ENCODE peak calls at places on chromosomes 1 and 21, in four cellular contexts. One of them, this sample, is unnamed.

GRCh38 chr1:109796484-109797305 is 33.0 kb upstream of the EPS8L3 start:
- DNase-seq in hepatocyte: no peak
- DNase-seq in CD8-positive, alpha-beta memory T cell: no peak
- DNase-seq in dorsolateral prefrontal cortex: no peak
- DNase-seq in this sample: no peak

GRCh38 chr1:3575953-3576352 is 35.4 kb downstream of the MEGF6 start:
- DNase-seq in dorsolateral prefrontal cortex: no peak
- DNase-seq in CD8-positive, alpha-beta memory T cell: no peak
- DNase-seq in hepatocyte: no peak
- DNase-seq in this sample: no peak

GRCh38 chr1:247429526-247429925 is 13.6 kb downstream of the NLRP3 start:
- DNase-seq in dorsolateral prefrontal cortex: no peak
- DNase-seq in CD8-positive, alpha-beta memory T cell: no peak
- DNase-seq in hepatocyte: no peak
- DNase-seq in this sample: no peak

GRCh38 chr1:1430114-1430982 is 5.1 kb upstream of the VWA1 start:
- DNase-seq in CD8-positive, alpha-beta memory T cell: no peak
- DNase-seq in dorsolateral prefrontal cortex: peak
- DNase-seq in hepatocyte: peak
- DNase-seq in this sample: peak

GRCh38 chr1:241716915-241717651 is 65.0 kb downstream of the WDR64 start:
- DNase-seq in hepatocyte: no peak
- DNase-seq in CD8-positive, alpha-beta memory T cell: peak
- DNase-seq in dorsolateral prefrontal cortex: no peak
- DNase-seq in this sample: no peak

GRCh38 chr1:209625205-209625549 is 27.0 kb downstream of the LAMB3 start:
- DNase-seq in dorsolateral prefrontal cortex: no peak
- DNase-seq in CD8-positive, alpha-beta memory T cell: no peak
- DNase-seq in hepatocyte: no peak
- DNase-seq in this sample: no peak

GRCh38 chr1:32894019-32894600 is 7.1 kb downstream of the TMEM54 start:
- DNase-seq in CD8-positive, alpha-beta memory T cell: no peak
- DNase-seq in dorsolateral prefrontal cortex: no peak
- DNase-seq in hepatocyte: no peak
- DNase-seq in this sample: no peak

GRCh38 chr1:40078512-40079333 is 18.3 kb downstream of the PPT1 start:
- DNase-seq in hepatocyte: peak
- DNase-seq in CD8-positive, alpha-beta memory T cell: peak
- DNase-seq in dorsolateral prefrontal cortex: no peak
- DNase-seq in this sample: peak

GRCh38 chr1:7579016-7579415 is 192.1 kb upstream of the VAMP3 start:
- DNase-seq in dorsolateral prefrontal cortex: no peak
- DNase-seq in CD8-positive, alpha-beta memory T cell: no peak
- DNase-seq in hepatocyte: no peak
- DNase-seq in this sample: no peak

GRCh38 chr1:228037401-228038386 is 30.9 kb downstream of the WNT3A start:
- DNase-seq in CD8-positive, alpha-beta memory T cell: no peak
- DNase-seq in hepatocyte: peak
- DNase-seq in dorsolateral prefrontal cortex: no peak
- DNase-seq in this sample: no peak

GRCh38 chr1:186208405-186209129 is 166.5 kb downstream of the TPR start:
- DNase-seq in CD8-positive, alpha-beta memory T cell: no peak
- DNase-seq in dorsolateral prefrontal cortex: no peak
- DNase-seq in hepatocyte: no peak
- DNase-seq in this sample: no peak

GRCh38 chr1:165958306-165958705 is 130.9 kb downstream of the UCK2 start:
- DNase-seq in hepatocyte: no peak
- DNase-seq in dorsolateral prefrontal cortex: no peak
- DNase-seq in CD8-positive, alpha-beta memory T cell: no peak
- DNase-seq in this sample: no peak

GRCh38 chr1:60621524-60621923 is 460.8 kb upstream of the NFIA start:
- DNase-seq in dorsolateral prefrontal cortex: no peak
- DNase-seq in hepatocyte: peak
- DNase-seq in CD8-positive, alpha-beta memory T cell: no peak
- DNase-seq in this sample: no peak

GRCh38 chr1:213122514-213122929 is 71.5 kb downstream of the RPS6KC1 start:
- DNase-seq in CD8-positive, alpha-beta memory T cell: no peak
- DNase-seq in dorsolateral prefrontal cortex: no peak
- DNase-seq in hepatocyte: peak
- DNase-seq in this sample: no peak

GRCh38 chr1:209207701-209208286 is 375.7 kb upstream of the CAMK1G start:
- DNase-seq in CD8-positive, alpha-beta memory T cell: no peak
- DNase-seq in dorsolateral prefrontal cortex: peak
- DNase-seq in hepatocyte: peak
- DNase-seq in this sample: peak

GRCh38 chr1:4653796-4654715 is at the start of gene AJAP1:
- DNase-seq in CD8-positive, alpha-beta memory T cell: no peak
- DNase-seq in dorsolateral prefrontal cortex: peak
- DNase-seq in hepatocyte: peak
- DNase-seq in this sample: no peak

GRCh38 chr1:108503062-108503740 is 53.1 kb downstream of the NBPF6 start:
- DNase-seq in CD8-positive, alpha-beta memory T cell: no peak
- DNase-seq in dorsolateral prefrontal cortex: no peak
- DNase-seq in hepatocyte: no peak
- DNase-seq in this sample: no peak

GRCh38 chr1:243420968-243421675 is 165.3 kb downstream of the SDCCAG8 start:
- DNase-seq in dorsolateral prefrontal cortex: peak
- DNase-seq in CD8-positive, alpha-beta memory T cell: no peak
- DNase-seq in hepatocyte: no peak
- DNase-seq in this sample: peak

GRCh38 chr21:33931799-33932390 is 16.3 kb upstream of the ATP5PO start:
- DNase-seq in hepatocyte: no peak
- DNase-seq in dorsolateral prefrontal cortex: no peak
- DNase-seq in CD8-positive, alpha-beta memory T cell: no peak
- DNase-seq in this sample: no peak

GRCh38 chr1:30757196-30757949 is at the start of gene LAPTM5:
- DNase-seq in CD8-positive, alpha-beta memory T cell: peak
- DNase-seq in dorsolateral prefrontal cortex: no peak
- DNase-seq in hepatocyte: no peak
- DNase-seq in this sample: no peak

DNA sequence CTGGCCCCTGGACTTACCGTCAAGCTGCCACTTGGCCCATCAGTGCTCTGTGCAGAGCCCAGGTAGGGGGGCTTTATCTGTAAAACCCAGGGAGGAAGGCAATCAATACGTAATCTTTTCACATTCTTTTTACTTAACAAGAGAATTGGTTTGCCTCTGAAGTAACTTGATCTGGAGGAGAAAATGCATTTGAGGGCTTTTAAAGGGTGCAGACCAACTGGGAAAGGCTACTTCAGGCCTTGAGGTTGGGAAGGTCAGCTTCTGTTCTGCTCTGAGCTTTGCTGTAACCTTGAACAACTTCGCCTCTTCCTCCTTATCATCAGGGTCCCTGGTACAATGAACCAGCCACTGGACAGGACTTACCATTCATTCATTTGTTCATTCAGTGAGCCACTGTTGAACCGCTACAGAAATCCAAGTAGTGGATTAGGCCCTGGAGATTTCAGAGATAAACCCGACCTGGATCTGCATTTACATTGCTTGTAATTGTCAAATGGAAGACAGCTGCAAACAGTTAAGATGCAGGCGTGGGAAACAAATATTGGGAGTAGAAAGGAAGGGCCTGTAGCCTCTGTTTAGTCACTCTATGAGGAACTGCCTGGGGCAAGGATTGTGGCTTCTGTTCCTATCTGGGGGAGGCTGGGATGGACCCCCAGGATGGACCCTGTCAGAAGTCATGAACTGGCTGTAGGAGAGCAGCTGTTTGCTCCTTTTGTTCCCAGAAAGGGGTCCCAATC is 90.9 kb downstream of the MAN1C1 start:
- DNase-seq in hepatocyte: no peak
- DNase-seq in CD8-positive, alpha-beta memory T cell: no peak
- DNase-seq in dorsolateral prefrontal cortex: no peak
- DNase-seq in this sample: peak
- H3K4me3 ChIP-seq in hepatocyte: no peak
- H3K4me3 ChIP-seq in CD8-positive, alpha-beta memory T cell: no peak
- H3K4me3 ChIP-seq in dorsolateral prefrontal cortex: no peak
- H3K4me3 ChIP-seq in this sample: no peak

GRCh38 chr1:26239936-26240335 is 5.9 kb downstream of the CEP85 start:
- DNase-seq in dorsolateral prefrontal cortex: no peak
- DNase-seq in CD8-positive, alpha-beta memory T cell: no peak
- DNase-seq in hepatocyte: no peak
- DNase-seq in this sample: no peak

GRCh38 chr1:26233903-26234643 is at the start of gene CEP85:
- DNase-seq in dorsolateral prefrontal cortex: peak
- DNase-seq in hepatocyte: peak
- DNase-seq in CD8-positive, alpha-beta memory T cell: peak
- DNase-seq in this sample: peak

GRCh38 chr1:26234644-26235384 is 814 bp downstream of the CEP85 start:
- DNase-seq in hepatocyte: peak
- DNase-seq in dorsolateral prefrontal cortex: no peak
- DNase-seq in CD8-positive, alpha-beta memory T cell: peak
- DNase-seq in this sample: peak

GRCh38 chr1:26237230-26237966 is 3.4 kb downstream of the CEP85 start:
- DNase-seq in dorsolateral prefrontal cortex: no peak
- DNase-seq in CD8-positive, alpha-beta memory T cell: no peak
- DNase-seq in hepatocyte: no peak
- DNase-seq in this sample: no peak
- H3K4me3 ChIP-seq in dorsolateral prefrontal cortex: no peak
- H3K4me3 ChIP-seq in CD8-positive, alpha-beta memory T cell: no peak
- H3K4me3 ChIP-seq in hepatocyte: no peak
- H3K4me3 ChIP-seq in this sample: no peak

GRCh38 chr1:202709276-202710041 is 795 bp downstream of the SYT2 start:
- DNase-seq in hepatocyte: peak
- DNase-seq in CD8-positive, alpha-beta memory T cell: no peak
- DNase-seq in dorsolateral prefrontal cortex: no peak
- DNase-seq in this sample: peak
- H3K4me3 ChIP-seq in hepatocyte: peak
- H3K4me3 ChIP-seq in CD8-positive, alpha-beta memory T cell: no peak
- H3K4me3 ChIP-seq in dorsolateral prefrontal cortex: peak
- H3K4me3 ChIP-seq in this sample: peak

GRCh38 chr1:204091787-204092312 is 18.9 kb downstream of the SOX13 start:
- DNase-seq in hepatocyte: no peak
- DNase-seq in dorsolateral prefrontal cortex: no peak
- DNase-seq in CD8-positive, alpha-beta memory T cell: no peak
- DNase-seq in this sample: no peak

GRCh38 chr1:204092632-204093420 is 19.9 kb downstream of the SOX13 start:
- DNase-seq in dorsolateral prefrontal cortex: no peak
- DNase-seq in CD8-positive, alpha-beta memory T cell: no peak
- DNase-seq in hepatocyte: no peak
- DNase-seq in this sample: no peak

GRCh38 chr1:204093756-204094155 is 20.8 kb downstream of the SOX13 start:
- DNase-seq in hepatocyte: no peak
- DNase-seq in CD8-positive, alpha-beta memory T cell: no peak
- DNase-seq in dorsolateral prefrontal cortex: no peak
- DNase-seq in this sample: no peak

GRCh38 chr1:204094262-204095247 is 21.6 kb downstream of the SOX13 start:
- DNase-seq in dorsolateral prefrontal cortex: no peak
- DNase-seq in hepatocyte: no peak
- DNase-seq in CD8-positive, alpha-beta memory T cell: no peak
- DNase-seq in this sample: no peak

DNA sequence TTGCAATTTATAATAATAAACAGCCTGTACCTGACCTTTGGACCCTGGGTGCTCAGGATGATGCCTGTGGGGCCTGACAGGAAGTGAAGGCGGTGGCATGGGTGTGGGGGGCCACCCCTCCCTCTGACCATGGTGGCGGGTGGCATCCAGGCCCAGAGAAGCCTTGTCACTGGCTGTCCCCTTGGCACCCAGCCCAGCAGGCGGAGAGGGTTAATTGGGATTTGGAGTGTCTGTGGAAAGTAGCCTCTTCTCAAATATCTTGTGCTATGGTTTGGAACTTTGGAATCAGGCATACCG is 20.5 kb downstream of the SOX13 start:
- DNase-seq in hepatocyte: peak
- DNase-seq in CD8-positive, alpha-beta memory T cell: no peak
- DNase-seq in dorsolateral prefrontal cortex: no peak
- DNase-seq in this sample: peak
- H3K4me3 ChIP-seq in hepatocyte: no peak
- H3K4me3 ChIP-seq in CD8-positive, alpha-beta memory T cell: no peak
- H3K4me3 ChIP-seq in dorsolateral prefrontal cortex: no peak
- H3K4me3 ChIP-seq in this sample: no peak

GRCh38 chr1:11800756-11801433 is 4.9 kb downstream of the MTHFR start:
- DNase-seq in hepatocyte: no peak
- DNase-seq in dorsolateral prefrontal cortex: no peak
- DNase-seq in CD8-positive, alpha-beta memory T cell: no peak
- DNase-seq in this sample: no peak
- H3K4me3 ChIP-seq in hepatocyte: no peak
- H3K4me3 ChIP-seq in dorsolateral prefrontal cortex: no peak
- H3K4me3 ChIP-seq in CD8-positive, alpha-beta memory T cell: no peak
- H3K4me3 ChIP-seq in this sample: no peak

GRCh38 chr21:41952568-41953248 is 1.1 kb downstream of the C2CD2 start:
- DNase-seq in hepatocyte: no peak
- DNase-seq in CD8-positive, alpha-beta memory T cell: no peak
- DNase-seq in dorsolateral prefrontal cortex: no peak
- DNase-seq in this sample: no peak
- H3K4me3 ChIP-seq in hepatocyte: peak
- H3K4me3 ChIP-seq in CD8-positive, alpha-beta memory T cell: no peak
- H3K4me3 ChIP-seq in dorsolateral prefrontal cortex: peak
- H3K4me3 ChIP-seq in this sample: no peak

GRCh38 chr1:156591432-156592157 is at the start of gene NAXE:
- DNase-seq in dorsolateral prefrontal cortex: peak
- DNase-seq in hepatocyte: peak
- DNase-seq in CD8-positive, alpha-beta memory T cell: peak
- DNase-seq in this sample: peak

GRCh38 chr1:156594124-156594678 is 2.6 kb downstream of the NAXE start:
- DNase-seq in CD8-positive, alpha-beta memory T cell: no peak
- DNase-seq in hepatocyte: no peak
- DNase-seq in dorsolateral prefrontal cortex: no peak
- DNase-seq in this sample: no peak

GRCh38 chr1:156592158-156592909 is 758 bp downstream of the NAXE start:
- DNase-seq in CD8-positive, alpha-beta memory T cell: no peak
- DNase-seq in dorsolateral prefrontal cortex: no peak
- DNase-seq in hepatocyte: no peak
- DNase-seq in this sample: no peak

GRCh38 chr1:156595016-156595415 is 3.4 kb downstream of the NAXE start:
- DNase-seq in CD8-positive, alpha-beta memory T cell: no peak
- DNase-seq in dorsolateral prefrontal cortex: no peak
- DNase-seq in hepatocyte: no peak
- DNase-seq in this sample: no peak

GRCh38 chr1:156592910-156593732 is 1.5 kb downstream of the NAXE start:
- DNase-seq in hepatocyte: no peak
- DNase-seq in CD8-positive, alpha-beta memory T cell: no peak
- DNase-seq in dorsolateral prefrontal cortex: no peak
- DNase-seq in this sample: no peak
- H3K4me3 ChIP-seq in hepatocyte: no peak
- H3K4me3 ChIP-seq in CD8-positive, alpha-beta memory T cell: no peak
- H3K4me3 ChIP-seq in dorsolateral prefrontal cortex: peak
- H3K4me3 ChIP-seq in this sample: no peak